ENCODE peak calls at places on chromosomes 16 and 17, in seven cellular contexts. One of them, this sample, is unnamed.
A peak's percentile ranks its signal among the peaks of the same experiment; 100 is the strongest.

GRCh38 chr17:43660816-43661493 is 767 bp downstream of the MEOX1 start:
- DNase-seq in heart left ventricle: no peak
- DNase-seq in cardiac muscle cell: no peak
- DNase-seq in MM.1S: no peak
- DNase-seq in transverse colon: no peak
- DNase-seq in neural progenitor cell: no peak
- DNase-seq in mesendoderm: no peak
- DNase-seq in this sample: no peak

GRCh38 chr17:61656721-61657217 is 65.8 kb upstream of the NACA2 start:
- DNase-seq in mesendoderm: no peak
- DNase-seq in neural progenitor cell: no peak
- DNase-seq in transverse colon: no peak
- DNase-seq in cardiac muscle cell: no peak
- DNase-seq in heart left ventricle: no peak
- DNase-seq in MM.1S: no peak
- DNase-seq in this sample: no peak

GRCh38 chr16:84718-85452 is 6.9 kb downstream of the MPG start:
- DNase-seq in neural progenitor cell: no peak
- DNase-seq in heart left ventricle: peak; percentile 81
- DNase-seq in transverse colon: peak; percentile 34
- DNase-seq in mesendoderm: no peak
- DNase-seq in cardiac muscle cell: no peak
- DNase-seq in MM.1S: peak; percentile 26
- DNase-seq in this sample: no peak

GRCh38 chr17:60439501-60439900 is 17.2 kb downstream of the CHCT1 start:
- DNase-seq in neural progenitor cell: no peak
- DNase-seq in cardiac muscle cell: no peak
- DNase-seq in heart left ventricle: no peak
- DNase-seq in mesendoderm: no peak
- DNase-seq in MM.1S: peak; percentile 51
- DNase-seq in transverse colon: no peak
- DNase-seq in this sample: no peak

GRCh38 chr17:77424585-77425344 is 284.0 kb downstream of the SEC14L1 start:
- DNase-seq in MM.1S: no peak
- DNase-seq in neural progenitor cell: no peak
- DNase-seq in heart left ventricle: peak; percentile 98
- DNase-seq in mesendoderm: no peak
- DNase-seq in transverse colon: peak; percentile 86
- DNase-seq in cardiac muscle cell: peak; percentile 80
- DNase-seq in this sample: peak; percentile 77

GRCh38 chr17:83171661-83172060 is 92.3 kb downstream of the METRNL start:
- DNase-seq in transverse colon: no peak
- DNase-seq in heart left ventricle: no peak
- DNase-seq in cardiac muscle cell: no peak
- DNase-seq in neural progenitor cell: peak; percentile 19
- DNase-seq in mesendoderm: no peak
- DNase-seq in MM.1S: no peak
- DNase-seq in this sample: peak; percentile 90

GRCh38 chr17:36535669-36536081 is 888 bp downstream of the PIGW start:
- DNase-seq in cardiac muscle cell: no peak
- DNase-seq in heart left ventricle: no peak
- DNase-seq in neural progenitor cell: no peak
- DNase-seq in transverse colon: no peak
- DNase-seq in mesendoderm: no peak
- DNase-seq in MM.1S: no peak
- DNase-seq in this sample: peak; percentile 15

GRCh38 chr17:1413281-1413791 is 13.3 kb upstream of the YWHAE start:
- DNase-seq in transverse colon: peak; percentile 26
- DNase-seq in cardiac muscle cell: no peak
- DNase-seq in MM.1S: no peak
- DNase-seq in mesendoderm: no peak
- DNase-seq in heart left ventricle: peak; percentile 88
- DNase-seq in neural progenitor cell: no peak
- DNase-seq in this sample: no peak

GRCh38 chr16:78816499-78817441 is 717.3 kb downstream of the WWOX start:
- DNase-seq in transverse colon: peak; percentile 10
- DNase-seq in heart left ventricle: no peak
- DNase-seq in mesendoderm: no peak
- DNase-seq in cardiac muscle cell: no peak
- DNase-seq in neural progenitor cell: no peak
- DNase-seq in MM.1S: no peak
- DNase-seq in this sample: no peak

GRCh38 chr16:87735270-87736002 is 30.4 kb downstream of the KLHDC4 start:
- DNase-seq in transverse colon: no peak
- DNase-seq in mesendoderm: no peak
- DNase-seq in MM.1S: no peak
- DNase-seq in cardiac muscle cell: no peak
- DNase-seq in neural progenitor cell: no peak
- DNase-seq in heart left ventricle: no peak
- DNase-seq in this sample: peak; percentile 77

GRCh38 chr17:78805301-78805700 is 23.2 kb upstream of the CYTH1 start:
- DNase-seq in heart left ventricle: no peak
- DNase-seq in neural progenitor cell: no peak
- DNase-seq in transverse colon: peak; percentile 32
- DNase-seq in cardiac muscle cell: no peak
- DNase-seq in mesendoderm: no peak
- DNase-seq in MM.1S: no peak
- DNase-seq in this sample: no peak

GRCh38 chr16:75908718-75909117 is 182.4 kb upstream of the CPHXL start:
- DNase-seq in cardiac muscle cell: no peak
- DNase-seq in transverse colon: no peak
- DNase-seq in MM.1S: no peak
- DNase-seq in neural progenitor cell: no peak
- DNase-seq in mesendoderm: peak; percentile 8
- DNase-seq in heart left ventricle: no peak
- DNase-seq in this sample: no peak

GRCh38 chr17:29180051-29180787 is at the start of gene MYO18A:
- DNase-seq in mesendoderm: peak; percentile 78
- DNase-seq in heart left ventricle: peak; percentile 86
- DNase-seq in neural progenitor cell: peak; percentile 94
- DNase-seq in cardiac muscle cell: peak; percentile 89
- DNase-seq in MM.1S: peak; percentile 76
- DNase-seq in transverse colon: peak; percentile 87
- DNase-seq in this sample: peak; percentile 94

GRCh38 chr17:71975331-71975801 is 145.5 kb upstream of the SOX9 start:
- DNase-seq in transverse colon: peak; percentile 75
- DNase-seq in cardiac muscle cell: no peak
- DNase-seq in heart left ventricle: peak; percentile 65
- DNase-seq in neural progenitor cell: peak; percentile 10
- DNase-seq in mesendoderm: peak; percentile 15
- DNase-seq in MM.1S: no peak
- DNase-seq in this sample: peak; percentile 19

GRCh38 chr16:71421911-71422310 is 19.9 kb downstream of the TLE7 start:
- DNase-seq in heart left ventricle: no peak
- DNase-seq in MM.1S: peak; percentile 37
- DNase-seq in cardiac muscle cell: peak; percentile 16
- DNase-seq in neural progenitor cell: peak; percentile 49
- DNase-seq in transverse colon: peak; percentile 27
- DNase-seq in mesendoderm: peak; percentile 75
- DNase-seq in this sample: peak; percentile 84

GRCh38 chr17:41814195-41814594 is 1.4 kb downstream of the FKBP10 start:
- DNase-seq in neural progenitor cell: no peak
- DNase-seq in heart left ventricle: no peak
- DNase-seq in cardiac muscle cell: no peak
- DNase-seq in mesendoderm: no peak
- DNase-seq in transverse colon: no peak
- DNase-seq in MM.1S: no peak
- DNase-seq in this sample: no peak
- H3K4me3 ChIP-seq in neural progenitor cell: peak overlapping the region; percentile 85
- H3K4me3 ChIP-seq in heart left ventricle: no peak overlapping the region
- H3K4me3 ChIP-seq in cardiac muscle cell: peak overlapping the region; percentile 92
- H3K4me3 ChIP-seq in mesendoderm: peak overlapping the region; percentile 7
- H3K4me3 ChIP-seq in transverse colon: no peak overlapping the region
- H3K4me3 ChIP-seq in MM.1S: no peak overlapping the region
- H3K4me3 ChIP-seq in this sample: no peak overlapping the region

GRCh38 chr17:69059458-69060205 is 1.1 kb downstream of the ABCA9 start:
- DNase-seq in heart left ventricle: no peak
- DNase-seq in transverse colon: no peak
- DNase-seq in mesendoderm: no peak
- DNase-seq in neural progenitor cell: no peak
- DNase-seq in MM.1S: no peak
- DNase-seq in cardiac muscle cell: no peak
- DNase-seq in this sample: no peak
- H3K4me3 ChIP-seq in heart left ventricle: peak overlapping the region; percentile 3
- H3K4me3 ChIP-seq in transverse colon: no peak overlapping the region
- H3K4me3 ChIP-seq in mesendoderm: no peak overlapping the region
- H3K4me3 ChIP-seq in neural progenitor cell: no peak overlapping the region
- H3K4me3 ChIP-seq in MM.1S: no peak overlapping the region
- H3K4me3 ChIP-seq in cardiac muscle cell: no peak overlapping the region
- H3K4me3 ChIP-seq in this sample: no peak overlapping the region

DNA sequence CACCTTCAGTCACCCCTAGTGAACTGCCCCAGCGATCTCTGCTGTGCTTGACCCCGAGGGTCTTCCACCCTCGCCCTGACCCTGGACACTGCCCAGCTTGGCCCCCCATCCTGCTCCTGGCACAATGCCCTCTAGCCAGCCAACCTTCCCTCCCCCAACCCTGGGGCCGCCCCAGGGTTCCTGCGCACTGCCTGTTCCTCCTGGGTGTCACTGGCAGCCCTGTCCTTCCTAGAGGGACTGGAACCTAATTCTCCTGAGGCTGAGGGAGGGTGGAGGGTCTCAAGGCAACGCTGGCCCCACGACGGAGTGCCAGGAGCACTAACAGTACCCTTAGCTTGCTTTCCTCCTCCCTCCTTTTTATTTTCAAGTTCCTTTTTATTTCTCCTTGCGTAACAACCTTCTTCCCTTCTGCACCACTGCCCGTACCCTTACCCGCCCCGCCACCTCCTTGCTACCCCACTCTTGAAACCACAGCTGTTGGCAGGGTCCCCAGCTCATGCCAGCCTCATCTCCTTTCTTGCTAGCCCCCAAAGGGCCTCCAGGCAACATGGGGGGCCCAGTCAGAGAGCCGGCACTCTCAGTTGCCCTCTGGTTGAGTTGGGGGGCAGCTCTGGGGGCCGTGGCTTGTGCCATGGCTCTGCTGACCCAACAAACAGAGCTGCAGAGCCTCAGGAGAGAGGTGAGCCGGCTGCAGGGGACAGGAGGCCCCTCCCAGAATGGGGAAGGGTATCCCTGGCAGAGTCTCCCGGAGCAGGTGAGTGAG is at the start of gene TNFSF13:
- DNase-seq in cardiac muscle cell: no peak
- DNase-seq in neural progenitor cell: no peak
- DNase-seq in mesendoderm: no peak
- DNase-seq in transverse colon: peak; percentile 75
- DNase-seq in MM.1S: no peak
- DNase-seq in heart left ventricle: no peak
- DNase-seq in this sample: no peak
- H3K4me3 ChIP-seq in cardiac muscle cell: no peak within 1 kb of the TSS
- H3K4me3 ChIP-seq in neural progenitor cell: no peak within 1 kb of the TSS
- H3K4me3 ChIP-seq in mesendoderm: no peak within 1 kb of the TSS
- H3K4me3 ChIP-seq in transverse colon: peak within 1 kb of the TSS; percentile 34
- H3K4me3 ChIP-seq in MM.1S: peak within 1 kb of the TSS; percentile 44
- H3K4me3 ChIP-seq in heart left ventricle: peak within 1 kb of the TSS; percentile 97
- H3K4me3 ChIP-seq in this sample: peak within 1 kb of the TSS; percentile 8

GRCh38 chr16:81778231-81778630 is 860 bp upstream of the PLCG2 start:
- DNase-seq in heart left ventricle: no peak
- DNase-seq in transverse colon: no peak
- DNase-seq in MM.1S: no peak
- DNase-seq in mesendoderm: no peak
- DNase-seq in neural progenitor cell: no peak
- DNase-seq in cardiac muscle cell: no peak
- DNase-seq in this sample: no peak
- H3K4me3 ChIP-seq in heart left ventricle: no peak overlapping the region
- H3K4me3 ChIP-seq in transverse colon: no peak overlapping the region
- H3K4me3 ChIP-seq in MM.1S: no peak overlapping the region
- H3K4me3 ChIP-seq in mesendoderm: no peak overlapping the region
- H3K4me3 ChIP-seq in neural progenitor cell: no peak overlapping the region
- H3K4me3 ChIP-seq in cardiac muscle cell: no peak overlapping the region
- H3K4me3 ChIP-seq in this sample: no peak overlapping the region

GRCh38 chr17:50539762-50540440 is 7.1 kb upstream of the SPATA20 start:
- DNase-seq in heart left ventricle: no peak
- DNase-seq in MM.1S: no peak
- DNase-seq in cardiac muscle cell: no peak
- DNase-seq in transverse colon: peak; percentile 76
- DNase-seq in neural progenitor cell: no peak
- DNase-seq in mesendoderm: no peak
- DNase-seq in this sample: peak; percentile 87

GRCh38 chr17:50541402-50541915 is 5.5 kb upstream of the SPATA20 start:
- DNase-seq in mesendoderm: no peak
- DNase-seq in cardiac muscle cell: no peak
- DNase-seq in neural progenitor cell: no peak
- DNase-seq in transverse colon: no peak
- DNase-seq in heart left ventricle: no peak
- DNase-seq in MM.1S: no peak
- DNase-seq in this sample: no peak

GRCh38 chr17:50542795-50543774 is 3.9 kb upstream of the SPATA20 start:
- DNase-seq in neural progenitor cell: no peak
- DNase-seq in mesendoderm: no peak
- DNase-seq in heart left ventricle: no peak
- DNase-seq in transverse colon: peak; percentile 81
- DNase-seq in MM.1S: no peak
- DNase-seq in cardiac muscle cell: no peak
- DNase-seq in this sample: no peak

GRCh38 chr17:50540485-50541401 is 6.2 kb upstream of the SPATA20 start:
- DNase-seq in mesendoderm: no peak
- DNase-seq in neural progenitor cell: no peak
- DNase-seq in cardiac muscle cell: no peak
- DNase-seq in heart left ventricle: no peak
- DNase-seq in transverse colon: no peak
- DNase-seq in MM.1S: no peak
- DNase-seq in this sample: no peak

GRCh38 chr17:50541916-50542688 is 4.9 kb upstream of the SPATA20 start:
- DNase-seq in cardiac muscle cell: peak; percentile 95
- DNase-seq in transverse colon: peak; percentile 92
- DNase-seq in heart left ventricle: peak; percentile 89
- DNase-seq in MM.1S: peak; percentile 85
- DNase-seq in neural progenitor cell: peak; percentile 97
- DNase-seq in mesendoderm: peak; percentile 86
- DNase-seq in this sample: peak; percentile 100
- H3K4me3 ChIP-seq in cardiac muscle cell: peak overlapping the region; percentile 33
- H3K4me3 ChIP-seq in transverse colon: peak overlapping the region; percentile 33
- H3K4me3 ChIP-seq in heart left ventricle: peak overlapping the region; percentile 64
- H3K4me3 ChIP-seq in MM.1S: peak overlapping the region; percentile 68
- H3K4me3 ChIP-seq in neural progenitor cell: peak overlapping the region; percentile 58
- H3K4me3 ChIP-seq in mesendoderm: peak overlapping the region; percentile 48
- H3K4me3 ChIP-seq in this sample: peak overlapping the region; percentile 64

This sample was measured in H7.